ENCODE peak calls at places on chromosomes 7 and 10, in eight cellular contexts. One of them, this sample, is unnamed. For H3K36me3 and H3K27me3, the result is how much of the 10 kb centered on the place peaks cover.

GRCh38 chr10:88850712-88851111 is 932 bp downstream of the ANKRD22 start:
- DNase-seq in GM23248: no peak
- DNase-seq in ovary: no peak
- DNase-seq in upper lobe of right lung: no peak
- DNase-seq in fibroblast of lung: no peak
- DNase-seq in left ventricle myocardium inferior: no peak
- DNase-seq in heart right ventricle: no peak
- DNase-seq in K562: no peak
- DNase-seq in this sample: no peak

GRCh38 chr10:69668722-69669121 is 38.7 kb downstream of the FAM241B start:
- DNase-seq in GM23248: no peak
- DNase-seq in ovary: no peak
- DNase-seq in upper lobe of right lung: no peak
- DNase-seq in fibroblast of lung: no peak
- DNase-seq in left ventricle myocardium inferior: no peak
- DNase-seq in heart right ventricle: no peak
- DNase-seq in K562: no peak
- DNase-seq in this sample: no peak

GRCh38 chr10:131728829-131729228 is 172.0 kb upstream of the PPP2R2D start:
- DNase-seq in GM23248: no peak
- DNase-seq in ovary: no peak
- DNase-seq in upper lobe of right lung: peak
- DNase-seq in fibroblast of lung: no peak
- DNase-seq in left ventricle myocardium inferior: no peak
- DNase-seq in heart right ventricle: no peak
- DNase-seq in K562: no peak
- DNase-seq in this sample: peak

GRCh38 chr7:105304040-105304895 is 84.5 kb downstream of the SRPK2 start:
- DNase-seq in GM23248: peak
- DNase-seq in ovary: no peak
- DNase-seq in upper lobe of right lung: no peak
- DNase-seq in fibroblast of lung: peak
- DNase-seq in left ventricle myocardium inferior: no peak
- DNase-seq in heart right ventricle: no peak
- DNase-seq in K562: no peak
- DNase-seq in this sample: no peak

GRCh38 chr10:116044722-116045374 is 228.2 kb downstream of the GFRA1 start:
- DNase-seq in GM23248: peak
- DNase-seq in ovary: no peak
- DNase-seq in upper lobe of right lung: no peak
- DNase-seq in fibroblast of lung: peak
- DNase-seq in left ventricle myocardium inferior: peak
- DNase-seq in heart right ventricle: peak
- DNase-seq in K562: no peak
- DNase-seq in this sample: peak

GRCh38 chr10:33163941-33164824 is 170.3 kb downstream of the NRP1 start:
- DNase-seq in GM23248: peak
- DNase-seq in ovary: no peak
- DNase-seq in upper lobe of right lung: no peak
- DNase-seq in fibroblast of lung: peak
- DNase-seq in left ventricle myocardium inferior: no peak
- DNase-seq in heart right ventricle: no peak
- DNase-seq in K562: no peak
- DNase-seq in this sample: peak

GRCh38 chr7:18513343-18513742 is 17.8 kb downstream of the HDAC9 start:
- DNase-seq in GM23248: no peak
- DNase-seq in ovary: no peak
- DNase-seq in upper lobe of right lung: no peak
- DNase-seq in fibroblast of lung: no peak
- DNase-seq in left ventricle myocardium inferior: no peak
- DNase-seq in heart right ventricle: no peak
- DNase-seq in K562: no peak
- DNase-seq in this sample: no peak

GRCh38 chr7:132379292-132379691 is 197.0 kb downstream of the PLXNA4 start:
- DNase-seq in GM23248: no peak
- DNase-seq in ovary: no peak
- DNase-seq in upper lobe of right lung: no peak
- DNase-seq in fibroblast of lung: no peak
- DNase-seq in left ventricle myocardium inferior: no peak
- DNase-seq in heart right ventricle: no peak
- DNase-seq in K562: no peak
- DNase-seq in this sample: no peak

GRCh38 chr10:104353325-104354048 is at the start of gene CFAP58:
- DNase-seq in GM23248: peak
- DNase-seq in ovary: peak
- DNase-seq in upper lobe of right lung: peak
- DNase-seq in fibroblast of lung: peak
- DNase-seq in left ventricle myocardium inferior: peak
- DNase-seq in heart right ventricle: peak
- DNase-seq in K562: peak
- DNase-seq in this sample: peak

GRCh38 chr10:128086003-128086863 is 40.0 kb downstream of the MKI67 start:
- DNase-seq in GM23248: peak
- DNase-seq in ovary: no peak
- DNase-seq in upper lobe of right lung: peak
- DNase-seq in fibroblast of lung: no peak
- DNase-seq in left ventricle myocardium inferior: no peak
- DNase-seq in heart right ventricle: no peak
- DNase-seq in K562: no peak
- DNase-seq in this sample: no peak

GRCh38 chr7:106344861-106345260 is 60.1 kb upstream of the NAMPT start:
- DNase-seq in GM23248: no peak
- DNase-seq in ovary: no peak
- DNase-seq in upper lobe of right lung: no peak
- DNase-seq in fibroblast of lung: peak
- DNase-seq in left ventricle myocardium inferior: no peak
- DNase-seq in heart right ventricle: no peak
- DNase-seq in K562: no peak
- DNase-seq in this sample: peak

GRCh38 chr7:99121496-99122021 is 22.3 kb downstream of the SMURF1 start:
- DNase-seq in GM23248: peak
- DNase-seq in ovary: no peak
- DNase-seq in upper lobe of right lung: no peak
- DNase-seq in fibroblast of lung: peak
- DNase-seq in left ventricle myocardium inferior: peak
- DNase-seq in heart right ventricle: no peak
- DNase-seq in K562: no peak
- DNase-seq in this sample: no peak

GRCh38 chr10:49303711-49304110 is 4.7 kb downstream of the C10orf71 start:
- DNase-seq in GM23248: no peak
- DNase-seq in ovary: no peak
- DNase-seq in upper lobe of right lung: no peak
- DNase-seq in fibroblast of lung: no peak
- DNase-seq in left ventricle myocardium inferior: no peak
- DNase-seq in heart right ventricle: no peak
- DNase-seq in K562: peak
- DNase-seq in this sample: no peak

GRCh38 chr10:79305515-79305914 is 41.8 kb upstream of the PPIF start:
- DNase-seq in GM23248: no peak
- DNase-seq in ovary: no peak
- DNase-seq in upper lobe of right lung: no peak
- DNase-seq in fibroblast of lung: no peak
- DNase-seq in left ventricle myocardium inferior: no peak
- DNase-seq in heart right ventricle: peak
- DNase-seq in K562: no peak
- DNase-seq in this sample: no peak

GRCh38 chr7:111853231-111853990 is 291.1 kb upstream of the IMMP2L start:
- DNase-seq in GM23248: peak
- DNase-seq in ovary: no peak
- DNase-seq in upper lobe of right lung: no peak
- DNase-seq in fibroblast of lung: no peak
- DNase-seq in left ventricle myocardium inferior: no peak
- DNase-seq in heart right ventricle: no peak
- DNase-seq in K562: peak
- DNase-seq in this sample: no peak

GRCh38 chr7:28362812-28363211 is 49.5 kb upstream of the CREB5 start:
- DNase-seq in GM23248: peak
- DNase-seq in ovary: no peak
- DNase-seq in upper lobe of right lung: no peak
- DNase-seq in fibroblast of lung: no peak
- DNase-seq in left ventricle myocardium inferior: no peak
- DNase-seq in heart right ventricle: no peak
- DNase-seq in K562: no peak
- DNase-seq in this sample: no peak

GRCh38 chr7:154171422-154171821 is 119.2 kb downstream of the DPP6 start:
- DNase-seq in GM23248: no peak
- DNase-seq in ovary: no peak
- DNase-seq in upper lobe of right lung: no peak
- DNase-seq in fibroblast of lung: no peak
- DNase-seq in left ventricle myocardium inferior: no peak
- DNase-seq in heart right ventricle: no peak
- DNase-seq in K562: no peak
- DNase-seq in this sample: no peak

GRCh38 chr7:2688409-2689342 is 674 bp downstream of the AMZ1 start:
- DNase-seq in GM23248: peak
- DNase-seq in ovary: no peak
- DNase-seq in upper lobe of right lung: no peak
- DNase-seq in fibroblast of lung: peak
- DNase-seq in left ventricle myocardium inferior: no peak
- DNase-seq in heart right ventricle: no peak
- DNase-seq in K562: no peak
- DNase-seq in this sample: no peak

GRCh38 chr7:3597243-3597642 is 296.2 kb downstream of the SDK1 start:
- DNase-seq in GM23248: no peak
- DNase-seq in ovary: no peak
- DNase-seq in upper lobe of right lung: no peak
- DNase-seq in fibroblast of lung: no peak
- DNase-seq in left ventricle myocardium inferior: no peak
- DNase-seq in heart right ventricle: no peak
- DNase-seq in K562: no peak
- DNase-seq in this sample: no peak

GRCh38 chr7:55030314-55030713 is 11.5 kb downstream of the EGFR start:
- DNase-seq in GM23248: peak
- DNase-seq in ovary: no peak
- DNase-seq in upper lobe of right lung: no peak
- DNase-seq in fibroblast of lung: no peak
- DNase-seq in left ventricle myocardium inferior: no peak
- DNase-seq in heart right ventricle: no peak
- DNase-seq in K562: no peak
- DNase-seq in this sample: no peak

GRCh38 chr7:117444646-117445045 is 17.4 kb upstream of the ASZ1 start:
- DNase-seq in GM23248: no peak
- DNase-seq in ovary: no peak
- DNase-seq in upper lobe of right lung: no peak
- DNase-seq in fibroblast of lung: no peak
- DNase-seq in left ventricle myocardium inferior: no peak
- DNase-seq in heart right ventricle: no peak
- DNase-seq in K562: no peak
- DNase-seq in this sample: no peak

GRCh38 chr7:39644170-39644569 is 20.8 kb downstream of the RALA start:
- DNase-seq in GM23248: peak
- DNase-seq in ovary: no peak
- DNase-seq in upper lobe of right lung: no peak
- DNase-seq in fibroblast of lung: peak
- DNase-seq in left ventricle myocardium inferior: no peak
- DNase-seq in heart right ventricle: no peak
- DNase-seq in K562: no peak
- DNase-seq in this sample: no peak

GRCh38 chr7:64997927-64998391 is 7.1 kb upstream of the ZNF117 start:
- DNase-seq in GM23248: peak
- DNase-seq in ovary: no peak
- DNase-seq in upper lobe of right lung: no peak
- DNase-seq in fibroblast of lung: peak
- DNase-seq in left ventricle myocardium inferior: no peak
- DNase-seq in heart right ventricle: no peak
- DNase-seq in K562: no peak
- DNase-seq in this sample: no peak
- H3K36me3 ChIP-seq in GM23248: under half
- H3K36me3 ChIP-seq in ovary: under half
- H3K36me3 ChIP-seq in upper lobe of right lung: under half
- H3K36me3 ChIP-seq in fibroblast of lung: under half
- H3K36me3 ChIP-seq in left ventricle myocardium inferior: under half
- H3K36me3 ChIP-seq in heart right ventricle: under half
- H3K36me3 ChIP-seq in K562: under half
- H3K36me3 ChIP-seq in this sample: under half

GRCh38 chr7:115297651-115298050 is 375.8 kb downstream of the MDFIC start:
- DNase-seq in GM23248: peak
- DNase-seq in ovary: no peak
- DNase-seq in upper lobe of right lung: no peak
- DNase-seq in fibroblast of lung: peak
- DNase-seq in left ventricle myocardium inferior: peak
- DNase-seq in heart right ventricle: no peak
- DNase-seq in K562: no peak
- DNase-seq in this sample: peak
- H3K27me3 ChIP-seq in GM23248: under half
- H3K27me3 ChIP-seq in ovary: under half
- H3K27me3 ChIP-seq in upper lobe of right lung: under half
- H3K27me3 ChIP-seq in fibroblast of lung: under half
- H3K27me3 ChIP-seq in left ventricle myocardium inferior: under half
- H3K27me3 ChIP-seq in heart right ventricle: under half
- H3K27me3 ChIP-seq in K562: under half
- H3K27me3 ChIP-seq in this sample: under half

GRCh38 chr7:6422095-6422494 is 25.7 kb downstream of the DAGLB start:
- DNase-seq in GM23248: no peak
- DNase-seq in ovary: no peak
- DNase-seq in upper lobe of right lung: no peak
- DNase-seq in fibroblast of lung: no peak
- DNase-seq in left ventricle myocardium inferior: no peak
- DNase-seq in heart right ventricle: no peak
- DNase-seq in K562: no peak
- DNase-seq in this sample: no peak
- H3K36me3 ChIP-seq in GM23248: under half
- H3K36me3 ChIP-seq in ovary: under half
- H3K36me3 ChIP-seq in upper lobe of right lung: half or more
- H3K36me3 ChIP-seq in fibroblast of lung: under half
- H3K36me3 ChIP-seq in left ventricle myocardium inferior: under half
- H3K36me3 ChIP-seq in heart right ventricle: half or more
- H3K36me3 ChIP-seq in K562: under half
- H3K36me3 ChIP-seq in this sample: half or more

GRCh38 chr10:101221479-101222246 is 7.6 kb downstream of the LBX1 start:
- DNase-seq in GM23248: no peak
- DNase-seq in ovary: no peak
- DNase-seq in upper lobe of right lung: no peak
- DNase-seq in fibroblast of lung: no peak
- DNase-seq in left ventricle myocardium inferior: no peak
- DNase-seq in heart right ventricle: no peak
- DNase-seq in K562: no peak
- DNase-seq in this sample: no peak

GRCh38 chr10:101218423-101219136 is 10.7 kb downstream of the LBX1 start:
- DNase-seq in GM23248: no peak
- DNase-seq in ovary: no peak
- DNase-seq in upper lobe of right lung: no peak
- DNase-seq in fibroblast of lung: no peak
- DNase-seq in left ventricle myocardium inferior: no peak
- DNase-seq in heart right ventricle: no peak
- DNase-seq in K562: no peak
- DNase-seq in this sample: no peak

GRCh38 chr10:101222247-101222531 is 7.1 kb downstream of the LBX1 start:
- DNase-seq in GM23248: no peak
- DNase-seq in ovary: no peak
- DNase-seq in upper lobe of right lung: no peak
- DNase-seq in fibroblast of lung: no peak
- DNase-seq in left ventricle myocardium inferior: no peak
- DNase-seq in heart right ventricle: no peak
- DNase-seq in K562: no peak
- DNase-seq in this sample: no peak

GRCh38 chr10:101219137-101219945 is 9.9 kb downstream of the LBX1 start:
- DNase-seq in GM23248: no peak
- DNase-seq in ovary: no peak
- DNase-seq in upper lobe of right lung: no peak
- DNase-seq in fibroblast of lung: no peak
- DNase-seq in left ventricle myocardium inferior: no peak
- DNase-seq in heart right ventricle: no peak
- DNase-seq in K562: no peak
- DNase-seq in this sample: no peak

GRCh38 chr10:101219946-101220451 is 9.3 kb downstream of the LBX1 start:
- DNase-seq in GM23248: no peak
- DNase-seq in ovary: no peak
- DNase-seq in upper lobe of right lung: no peak
- DNase-seq in fibroblast of lung: no peak
- DNase-seq in left ventricle myocardium inferior: no peak
- DNase-seq in heart right ventricle: no peak
- DNase-seq in K562: no peak
- DNase-seq in this sample: no peak
- H3K27me3 ChIP-seq in GM23248: half or more
- H3K27me3 ChIP-seq in ovary: under half
- H3K27me3 ChIP-seq in upper lobe of right lung: half or more
- H3K27me3 ChIP-seq in fibroblast of lung: half or more
- H3K27me3 ChIP-seq in left ventricle myocardium inferior: half or more
- H3K27me3 ChIP-seq in heart right ventricle: half or more
- H3K27me3 ChIP-seq in K562: half or more
- H3K27me3 ChIP-seq in this sample: half or more